ENCODE peak calls at places on chromosomes 13 and 19, in five cellular contexts. X, U, S, A and Q are unnamed samples.
A peak's percentile ranks its signal among the peaks of the same experiment; 100 is the strongest.

GRCh38 chr13:52070929-52071523 is 46.5 kb downstream of the UTP14C start:
- DNase-seq in X (no peak), U (peak; percentile 32), S (no peak), A (peak; percentile 76), Q (no peak)

GRCh38 chr13:30997697-30998547 is 65.5 kb downstream of the TEX26 start:
- DNase-seq in X (no peak), U (no peak), S (peak; percentile 48), A (no peak), Q (no peak)

GRCh38 chr19:6427131-6427530 is 2.5 kb upstream of the KHSRP start:
- DNase-seq in X (no peak), U (no peak), S (no peak), A (no peak), Q (no peak)

GRCh38 chr13:95276119-95276505 is 25.1 kb downstream of the ABCC4 start:
- DNase-seq in X (no peak), U (no peak), S (no peak), A (no peak), Q (no peak)

GRCh38 chr13:54637377-54637776 is 1608.8 kb downstream of the OLFM4 start:
- DNase-seq in X (no peak), U (no peak), S (no peak), A (no peak), Q (no peak)

GRCh38 chr13:80161219-80161618 is 179.7 kb downstream of the SPRY2 start:
- DNase-seq in X (no peak), U (no peak), S (no peak), A (no peak), Q (no peak)

GRCh38 chr13:72151241-72151640 is 284.2 kb upstream of the DACH1 start:
- DNase-seq in X (no peak), U (no peak), S (no peak), A (no peak), Q (no peak)

GRCh38 chr19:2149980-2150793 is 1.2 kb downstream of the AP3D1 start:
- DNase-seq in X (peak; percentile 44), U (peak; percentile 23), S (no peak), A (peak; percentile 38), Q (peak; percentile 41)

GRCh38 chr13:31321457-31321856 is 121.7 kb downstream of the B3GLCT start:
- DNase-seq in X (no peak), U (no peak), S (no peak), A (no peak), Q (no peak)

GRCh38 chr19:33125929-33126388 is 6.0 kb upstream of the WDR88 start:
- DNase-seq in X (peak; percentile 46), U (peak; percentile 69), S (no peak), A (peak; percentile 75), Q (peak; percentile 23)

GRCh38 chr19:53467503-53468262 is at the start of gene ZNF813:
- DNase-seq in X (peak; percentile 98), U (peak; percentile 76), S (peak; percentile 98), A (peak; percentile 95), Q (peak; percentile 80)

GRCh38 chr13:99686157-99686572 is 184.9 kb downstream of the TM9SF2 start:
- DNase-seq in X (peak; percentile 66), U (peak; percentile 4), S (peak; percentile 30), A (peak; percentile 82), Q (no peak)

GRCh38 chr13:30113983-30114491 is 193.3 kb downstream of the KATNAL1 start:
- DNase-seq in X (peak; percentile 44), U (no peak), S (no peak), A (peak; percentile 27), Q (no peak)

GRCh38 chr19:48329167-48329891 is 4.0 kb downstream of the EMP3 start:
- DNase-seq in X (peak; percentile 49), U (peak; percentile 59), S (no peak), A (peak; percentile 69), Q (no peak)

GRCh38 chr13:51269039-51269438 is 46.8 kb downstream of the FAM124A start:
- DNase-seq in X (no peak), U (peak; percentile 26), S (no peak), A (no peak), Q (no peak)

GRCh38 chr19:55251296-55252081 is 7.3 kb downstream of the PPP6R1 start:
- DNase-seq in X (no peak), U (peak; percentile 16), S (no peak), A (no peak), Q (no peak)

GRCh38 chr13:35499131-35500051 is 22.9 kb upstream of the MAB21L1 start:
- DNase-seq in X (no peak), U (no peak), S (no peak), A (no peak), Q (no peak)

GRCh38 chr19:57830071-57830602 is at the start of gene ZNF587B:
- DNase-seq in X (peak; percentile 64), U (peak; percentile 74), S (peak; percentile 78), A (peak; percentile 61), Q (peak; percentile 5)

GRCh38 chr13:97241761-97242160 is 19.6 kb downstream of the MBNL2 start:
- DNase-seq in X (no peak), U (no peak), S (no peak), A (no peak), Q (no peak)

GRCh38 chr13:106372199-106373160 is 163.0 kb downstream of the EFNB2 start:
- DNase-seq in X (no peak), U (peak; percentile 54), S (no peak), A (no peak), Q (no peak)

GRCh38 chr13:113090415-113090770 is 15.2 kb upstream of the F7 start:
- DNase-seq in X (no peak), U (no peak), S (no peak), A (no peak), Q (no peak)

GRCh38 chr13:60402022-60402421 is 5.0 kb downstream of the TDRD3 start:
- DNase-seq in X (no peak), U (peak; percentile 5), S (no peak), A (no peak), Q (no peak)

GRCh38 chr19:13181747-13182388 is 31.7 kb downstream of the IER2 start:
- DNase-seq in X (peak; percentile 79), U (peak; percentile 64), S (peak; percentile 77), A (peak; percentile 31), Q (no peak)

GRCh38 chr19:30695171-30695875 is 323.1 kb downstream of the ZNF536 start:
- DNase-seq in X (no peak), U (no peak), S (no peak), A (peak; percentile 28), Q (no peak)

GRCh38 chr13:87497426-87497825 is 173.7 kb upstream of the SLITRK5 start:
- DNase-seq in X (no peak), U (no peak), S (no peak), A (no peak), Q (no peak)

GRCh38 chr13:88074794-88075509 is 403.8 kb downstream of the SLITRK5 start:
- DNase-seq in X (no peak), U (no peak), S (no peak), A (no peak), Q (peak; percentile 25)

GRCh38 chr19:49342291-49342721 is 7.1 kb downstream of the CD37 start:
- DNase-seq in X (peak; percentile 7), U (no peak), S (no peak), A (no peak), Q (no peak)

GRCh38 chr19:39507715-39508364 is 7.1 kb upstream of the SELENOV start:
- DNase-seq in X (no peak), U (no peak), S (no peak), A (no peak), Q (no peak)
- H3K27me3 ChIP-seq in X (peaks cover 95% of the 10 kb centered on the region), U (peaks cover 25% of the 10 kb centered on the region), S (peaks cover 94% of the 10 kb centered on the region), A (no peaks in the 10 kb centered on the region), Q (peaks cover 84% of the 10 kb centered on the region)

DNA sequence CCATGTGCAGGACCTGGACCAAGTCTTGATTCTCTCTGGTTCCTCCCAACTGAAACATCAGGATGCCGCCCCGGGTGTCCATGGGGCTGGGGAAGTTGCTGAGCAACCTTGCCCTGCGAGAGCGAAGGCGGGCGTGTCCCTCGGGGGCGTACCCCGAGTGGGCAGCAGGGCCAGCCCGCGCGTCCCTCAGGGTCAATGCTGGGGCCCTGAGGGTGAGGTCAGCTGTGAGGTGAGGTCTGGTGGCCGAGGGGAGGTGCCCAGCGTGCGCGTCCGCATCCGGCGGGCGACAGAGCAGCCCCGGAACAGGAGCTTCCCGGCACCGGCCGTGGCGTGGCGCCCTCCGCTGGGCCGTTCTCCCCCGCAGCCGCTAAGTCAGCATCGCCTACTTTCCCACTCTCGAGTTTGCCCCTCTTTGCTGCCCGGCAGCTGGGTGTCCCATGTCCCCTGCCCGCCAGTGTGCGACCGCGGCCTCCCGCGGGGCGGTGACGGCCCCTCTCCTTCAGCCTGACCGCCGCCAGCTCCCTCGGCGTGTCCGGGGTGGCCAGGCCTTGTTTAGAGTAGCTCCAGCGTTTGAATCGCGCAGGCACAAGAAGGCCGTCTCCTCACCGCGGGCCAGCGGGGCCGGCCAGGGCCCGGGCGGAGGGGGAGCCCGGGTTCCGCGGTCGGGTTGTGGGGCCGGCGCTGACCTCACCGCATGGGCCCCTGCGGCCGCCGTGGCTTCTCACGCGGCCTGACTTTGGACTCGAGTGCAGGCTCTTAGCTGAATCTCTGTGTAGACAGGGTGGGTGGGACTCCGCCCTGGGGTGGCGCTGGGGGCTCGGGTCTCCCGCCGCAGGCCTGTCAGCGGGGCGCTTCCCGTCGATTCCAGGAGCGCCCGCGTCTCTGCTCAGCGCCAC is 33.0 kb downstream of the GJA3 start:
- DNase-seq in X (peak; percentile 77), U (peak; percentile 16), S (peak; percentile 78), A (no peak), Q (peak; percentile 60)
- TF ChIP-seq CTCF in X (peak; percentile 32), U (peak; percentile 15), S (peak; percentile 74), A (no peak), Q (peak; percentile 58)

GRCh38 chr19:41112728-41113290 is 1.4 kb upstream of the CYP2F1 start:
- DNase-seq in X (no peak), U (no peak), S (no peak), A (no peak), Q (no peak)
- H3K9me3 ChIP-seq in X (no peaks in the 10 kb centered on the region), U (no peaks in the 10 kb centered on the region), S (no peaks in the 10 kb centered on the region), A (no peaks in the 10 kb centered on the region), Q (no peaks in the 10 kb centered on the region)

GRCh38 chr19:35104361-35104760 is 11.3 kb upstream of the FXYD3 start:
- DNase-seq in X (no peak), U (no peak), S (no peak), A (no peak), Q (no peak)

GRCh38 chr19:35106898-35107540 is 8.6 kb upstream of the FXYD3 start:
- DNase-seq in X (no peak), U (no peak), S (no peak), A (no peak), Q (no peak)

GRCh38 chr19:35105047-35105410 is 10.6 kb upstream of the FXYD3 start:
- DNase-seq in X (no peak), U (no peak), S (no peak), A (no peak), Q (no peak)

GRCh38 chr19:35106291-35106583 is 9.4 kb upstream of the FXYD3 start:
- DNase-seq in X (no peak), U (no peak), S (no peak), A (no peak), Q (peak; percentile 75)

DNA sequence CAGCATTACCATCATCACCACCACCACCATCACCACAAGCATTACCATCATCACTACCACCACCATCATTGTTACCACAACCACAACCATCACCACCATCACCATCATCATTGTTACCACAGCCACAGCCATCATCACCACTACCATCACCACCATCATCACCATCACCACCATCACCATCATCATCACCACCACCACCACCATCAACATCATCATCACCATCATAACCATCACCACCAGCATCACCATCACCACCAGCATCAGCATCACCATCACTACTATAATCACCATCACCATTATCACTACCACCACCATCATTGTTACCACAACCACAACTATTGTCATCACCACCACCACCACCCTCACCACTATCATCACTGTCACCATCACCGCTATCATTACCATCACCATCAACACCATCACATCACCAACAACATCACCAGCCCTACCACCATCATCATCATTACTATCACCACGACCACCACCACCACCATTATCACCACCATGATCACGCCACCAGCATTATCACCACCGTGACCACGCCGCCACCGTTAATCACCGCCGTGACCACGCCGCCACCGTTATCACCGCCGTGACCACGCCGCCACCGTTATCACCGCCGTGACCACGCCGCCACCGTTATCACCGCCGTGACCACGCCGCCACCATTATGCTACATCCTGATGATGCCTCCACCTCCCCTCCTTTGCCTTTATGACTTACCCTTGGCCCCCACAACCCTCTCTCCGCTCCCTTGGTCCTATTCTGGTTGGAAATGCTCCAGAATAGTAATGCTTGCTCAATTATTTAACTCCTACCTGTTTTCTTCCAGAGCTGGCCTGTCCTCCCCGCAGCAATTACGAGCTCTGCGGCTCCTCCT is 10.0 kb upstream of the FXYD3 start:
- DNase-seq in X (no peak), U (no peak), S (no peak), A (peak; percentile 48), Q (no peak)
- H3K27me3 ChIP-seq in X (no peaks in the 10 kb centered on the region), U (no peaks in the 10 kb centered on the region), S (no peaks in the 10 kb centered on the region), A (no peaks in the 10 kb centered on the region), Q (no peaks in the 10 kb centered on the region)